ENCODE peak calls at places on chromosomes 11 and 22, in seven cellular contexts. R is astrocyte of the spinal cord, I is cardiac fibroblast, D is lower leg skin, M is AG04450, C is IMR-90, E is HFF-Myc. T is an unnamed sample.

GRCh38 chr22:41919357-41920224 is 4.7 kb upstream of the SHISA8 start:
- DNase-seq in D (no peak), R (peak; percentile 45), M (no peak), C (peak; percentile 11), I (peak; percentile 31), E (no peak), T (no peak)

GRCh38 chr11:1876361-1877063 is 15.2 kb downstream of the PRR33 start:
- DNase-seq in D (no peak), C (no peak), E (no peak), I (peak; percentile 55), M (no peak), R (peak; percentile 65), T (no peak)

GRCh38 chr11:94641167-94641761 is 74.1 kb downstream of the PIWIL4 start:
- DNase-seq in M (no peak), C (no peak), R (no peak), I (no peak), D (no peak), E (no peak), T (no peak)

GRCh38 chr11:100574894-100575769 is 112.0 kb upstream of the ARHGAP42 start:
- DNase-seq in M (no peak), R (peak; percentile 56), C (peak; percentile 59), I (peak; percentile 58), E (no peak), D (no peak), T (no peak)

GRCh38 chr11:92219476-92219875 is 5.1 kb upstream of the FAT3 start:
- DNase-seq in E (no peak), D (no peak), M (no peak), I (no peak), C (no peak), R (no peak), T (no peak)

GRCh38 chr11:6755303-6755952 is 16.3 kb downstream of the OR2AG2 start:
- DNase-seq in D (no peak), I (peak; percentile 56), E (peak; percentile 24), R (peak; percentile 29), C (peak; percentile 34), M (no peak), T (no peak)

GRCh38 chr11:128210148-128210940 is 377.0 kb downstream of the ETS1 start:
- DNase-seq in C (peak; percentile 94), E (peak; percentile 91), I (peak; percentile 100), M (peak; percentile 72), R (peak; percentile 95), D (peak; percentile 76), T (no peak)

GRCh38 chr11:67118059-67118766 is 850 bp upstream of the KDM2A start:
- DNase-seq in E (no peak), M (no peak), C (no peak), R (no peak), I (no peak), D (peak; percentile 34), T (peak; percentile 88)

GRCh38 chr11:131584694-131585592 is 214.5 kb downstream of the NTM start:
- DNase-seq in D (no peak), E (no peak), C (no peak), M (no peak), I (no peak), R (no peak), T (no peak)

GRCh38 chr11:59729884-59730283 is 16.2 kb upstream of the OR10V1 start:
- DNase-seq in M (no peak), R (no peak), E (no peak), C (no peak), D (no peak), I (no peak), T (no peak)

GRCh38 chr22:26414347-26414746 is 14.7 kb upstream of the ASPHD2 start:
- DNase-seq in I (no peak), R (no peak), M (no peak), E (no peak), D (no peak), C (no peak), T (no peak)

GRCh38 chr11:66465371-66466224 is 1.1 kb upstream of the PELI3 start:
- DNase-seq in M (no peak), E (no peak), C (no peak), I (no peak), R (no peak), D (no peak), T (peak; percentile 82)

GRCh38 chr11:3631331-3631730 is 10.5 kb downstream of the ART5 start:
- DNase-seq in C (no peak), E (no peak), I (peak; percentile 12), R (no peak), D (no peak), M (no peak), T (no peak)

GRCh38 chr22:21881841-21882753 is 14.7 kb upstream of the MAPK1 start:
- DNase-seq in D (no peak), E (no peak), I (no peak), C (no peak), M (no peak), R (no peak), T (no peak)

GRCh38 chr22:26134654-26135330 is 34.5 kb upstream of the SEZ6L start:
- DNase-seq in D (no peak), C (no peak), E (no peak), M (no peak), I (no peak), R (no peak), T (no peak)

GRCh38 chr11:27761356-27761755 is 61.1 kb upstream of the BDNF start:
- DNase-seq in C (no peak), D (no peak), E (no peak), I (no peak), R (no peak), M (no peak), T (no peak)

GRCh38 chr11:22774716-22775115 is 54.9 kb downstream of the SVIP start:
- DNase-seq in C (no peak), E (no peak), R (no peak), D (no peak), I (no peak), M (no peak), T (no peak)

GRCh38 chr11:128208329-128209220 is 378.8 kb downstream of the ETS1 start:
- DNase-seq in E (peak; percentile 76), C (peak; percentile 93), I (peak; percentile 98), D (peak; percentile 34), R (peak; percentile 96), M (peak; percentile 72), T (no peak)

GRCh38 chr11:132052904-132053303 is 682.5 kb downstream of the NTM start:
- DNase-seq in C (no peak), I (no peak), R (no peak), E (no peak), M (no peak), D (no peak), T (no peak)

GRCh38 chr11:858053-858992 is 15.7 kb downstream of the TSPAN4 start:
- DNase-seq in C (no peak), E (no peak), R (no peak), D (no peak), M (no peak), I (no peak), T (no peak)

GRCh38 chr11:858993-859339 is 16.3 kb downstream of the TSPAN4 start:
- DNase-seq in E (no peak), C (no peak), D (no peak), M (no peak), R (no peak), I (no peak), T (no peak)

GRCh38 chr11:861105-861479 is 18.4 kb downstream of the TSPAN4 start:
- DNase-seq in D (no peak), M (no peak), C (no peak), E (no peak), R (no peak), I (no peak), T (no peak)

GRCh38 chr11:860238-861104 is 17.8 kb downstream of the TSPAN4 start:
- DNase-seq in M (no peak), I (no peak), E (no peak), C (no peak), D (no peak), R (no peak), T (no peak)

DNA sequence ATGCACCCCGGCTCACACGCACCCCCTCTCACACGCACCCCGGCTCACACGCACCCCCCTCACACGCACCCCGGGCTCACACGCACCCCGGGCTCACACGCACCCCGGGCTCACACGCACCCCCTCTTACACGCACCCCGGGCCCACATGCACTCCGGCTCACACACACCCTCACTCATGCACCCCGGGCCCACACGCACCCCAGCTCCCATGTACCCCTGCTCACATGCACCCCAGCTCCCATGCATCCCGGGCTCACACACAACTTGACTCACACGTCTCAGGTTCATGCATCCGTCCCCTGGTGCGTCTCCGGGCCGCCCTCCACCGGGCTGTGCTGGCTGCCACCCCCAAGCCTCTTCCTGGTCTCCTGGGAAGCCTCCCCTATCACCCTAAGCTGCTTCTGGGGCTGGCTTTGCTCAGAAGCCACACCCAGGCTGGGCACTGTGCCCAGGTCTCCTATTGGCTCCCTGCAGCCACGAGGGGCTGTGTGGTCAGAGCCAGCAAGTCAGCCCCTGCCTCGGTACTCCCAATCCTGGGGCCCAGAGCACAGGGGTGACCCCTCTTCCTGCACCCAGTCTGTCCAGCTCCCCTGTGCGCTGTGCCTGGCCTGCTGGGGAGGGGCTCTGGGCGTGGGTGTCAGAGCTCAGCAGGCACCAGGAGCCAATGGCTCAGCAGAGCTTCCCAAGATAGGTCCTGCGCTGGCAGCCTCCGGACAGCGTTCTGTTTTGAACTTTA is 16.9 kb downstream of the TSPAN4 start:
- DNase-seq in C (peak; percentile 85), I (peak; percentile 82), R (peak; percentile 84), D (no peak), M (peak; percentile 75), E (no peak), T (no peak)
- H3K4me3 ChIP-seq in C (peak overlapping the region; percentile 9), I (no peak overlapping the region), R (peak overlapping the region; percentile 5), D (no peak overlapping the region), M (peak overlapping the region; percentile 47), E (no peak overlapping the region), T (peak overlapping the region; percentile 30)

GRCh38 chr11:113874920-113875413 is 405 bp downstream of the USP28 start:
- DNase-seq in M (no peak), C (peak; percentile 35), R (peak; percentile 39), D (no peak), I (peak; percentile 50), E (no peak), T (no peak)
- TF ChIP-seq CTCF in M (no peak), C (no peak), R (no peak), D (no peak), I (no peak), E (no peak), T (no peak)

GRCh38 chr22:46971776-46972150 is 209.3 kb downstream of the TBC1D22A start:
- DNase-seq in D (no peak), M (no peak), I (no peak), E (no peak), C (no peak), R (no peak), T (no peak)
- H3K4me3 ChIP-seq in D (no peak overlapping the region), M (no peak overlapping the region), I (no peak overlapping the region), E (no peak overlapping the region), C (no peak overlapping the region), R (no peak overlapping the region), T (no peak overlapping the region)

GRCh38 chr22:37045958-37046357 is 5.6 kb upstream of the KCTD17 start:
- DNase-seq in D (no peak), I (peak; percentile 66), R (peak; percentile 29), E (no peak), C (peak; percentile 62), M (peak; percentile 30), T (no peak)
- TF ChIP-seq CTCF in D (no peak), I (peak; percentile 80), R (peak; percentile 67), E (peak; percentile 65), C (peak; percentile 75), M (peak; percentile 72), T (no peak)

GRCh38 chr11:72013765-72014711 is 15.3 kb downstream of the IL18BP start:
- DNase-seq in I (no peak), R (peak; percentile 37), M (no peak), E (no peak), C (no peak), D (no peak), T (no peak)
- H3K4me3 ChIP-seq in I (no peak overlapping the region), R (no peak overlapping the region), M (no peak overlapping the region), E (no peak overlapping the region), C (no peak overlapping the region), D (no peak overlapping the region), T (no peak overlapping the region)